ENCODE peak calls at places on chromosomes 5 and 9, in ten cellular contexts. Z is activated T-cell treated with anti-CD3 and anti-CD28 coated beads, Interleukin-2, amount 50 U/mL, for 72 hours; O is left ventricle myocardium superior; K is mammary epithelial cell; I is lung microvascular endothelial cell; D is brain microvascular endothelial cell; R is NCI-H446; C is effector CD8-positive, alpha-beta T cell; A is RWPE2; E is stimulated activated naive CD8-positive, alpha-beta T cell treated with anti-CD3 and anti-CD28 coated beads, Interleukin-15, amount 100 ng/mL, for 72 hours. T is an unnamed sample.
A peak's percentile ranks its signal among the peaks of the same experiment; 100 is the strongest.

GRCh38 chr9:98635374-98635773 is 73.4 kb downstream of the GABBR2 start:
- DNase-seq in D (no peak), C (no peak), I (no peak), O (no peak), A (no peak), E (no peak), R (no peak), Z (no peak), K (peak; percentile 67), T (peak; percentile 2)

GRCh38 chr5:171344936-171345608 is 36.0 kb downstream of the TLX3 start:
- DNase-seq in Z (no peak), E (no peak), K (no peak), I (no peak), O (no peak), D (no peak), R (no peak), A (no peak), C (no peak), T (no peak)

GRCh38 chr5:149441986-149442385 is 62.9 kb upstream of the IL17B start:
- DNase-seq in I (no peak), Z (no peak), A (peak; percentile 81), R (no peak), E (no peak), D (no peak), K (peak; percentile 91), O (no peak), C (no peak), T (no peak)

GRCh38 chr9:18255158-18255629 is 218.8 kb upstream of the ADAMTSL1 start:
- DNase-seq in I (peak; percentile 90), A (no peak), D (peak; percentile 70), K (peak; percentile 55), Z (peak; percentile 77), C (peak; percentile 64), R (peak; percentile 92), O (peak; percentile 78), E (peak; percentile 50), T (peak; percentile 70)

GRCh38 chr5:132219289-132219970 is 8.2 kb downstream of the P4HA2 start:
- DNase-seq in O (no peak), D (no peak), Z (no peak), A (no peak), I (no peak), R (no peak), K (no peak), E (no peak), C (no peak), T (no peak)

GRCh38 chr9:107435415-107435814 is 54.2 kb downstream of the KLF4 start:
- DNase-seq in D (no peak), Z (no peak), K (no peak), R (no peak), O (no peak), I (no peak), C (no peak), A (no peak), E (no peak), T (no peak)

GRCh38 chr9:127033784-127034183 is 88.7 kb downstream of the ANGPTL2 start:
- DNase-seq in C (no peak), A (no peak), Z (no peak), R (no peak), K (no peak), O (no peak), D (peak; percentile 24), I (no peak), E (no peak), T (no peak)

GRCh38 chr5:90548069-90548593 is 10.5 kb upstream of the ADGRV1 start:
- DNase-seq in R (no peak), C (no peak), A (no peak), Z (no peak), I (no peak), E (no peak), O (no peak), K (no peak), D (peak; percentile 14), T (peak; percentile 25)

GRCh38 chr5:171999877-172000276 is 6.6 kb downstream of the FBXW11 start:
- DNase-seq in O (no peak), D (no peak), A (no peak), Z (no peak), I (no peak), R (no peak), C (no peak), E (no peak), K (no peak), T (peak; percentile 50)

T was measured in kidney glomerular epithelial cell.